ENCODE peak calls at places on chromosome 5, in four cellular contexts. One of them, this sample, is unnamed.

GRCh38 chr5:101626572-101626971 is 669.5 kb downstream of the SLCO4C1 start:
- DNase-seq in esophagus squamous epithelium: no peak
- DNase-seq in endothelial cell: no peak
- DNase-seq in stomach: no peak
- DNase-seq in this sample: no peak

GRCh38 chr5:45643051-45643450 is 53.1 kb downstream of the HCN1 start:
- DNase-seq in endothelial cell: no peak
- DNase-seq in stomach: no peak
- DNase-seq in esophagus squamous epithelium: no peak
- DNase-seq in this sample: no peak

GRCh38 chr5:129345213-129345925 is 114.7 kb upstream of the ADAMTS19 start:
- DNase-seq in endothelial cell: no peak
- DNase-seq in esophagus squamous epithelium: no peak
- DNase-seq in stomach: no peak
- DNase-seq in this sample: no peak

GRCh38 chr5:13976867-13977479 is 32.5 kb upstream of the DNAH5 start:
- DNase-seq in endothelial cell: peak
- DNase-seq in stomach: no peak
- DNase-seq in esophagus squamous epithelium: no peak
- DNase-seq in this sample: no peak

GRCh38 chr5:74192606-74193299 is 447.8 kb downstream of the ENC1 start:
- DNase-seq in esophagus squamous epithelium: no peak
- DNase-seq in endothelial cell: no peak
- DNase-seq in stomach: no peak
- DNase-seq in this sample: no peak

GRCh38 chr5:62538017-62538942 is 40.3 kb upstream of the LRRC70 start:
- DNase-seq in esophagus squamous epithelium: no peak
- DNase-seq in endothelial cell: no peak
- DNase-seq in stomach: no peak
- DNase-seq in this sample: no peak

GRCh38 chr5:11797132-11797531 is 107.1 kb downstream of the CTNND2 start:
- DNase-seq in endothelial cell: no peak
- DNase-seq in esophagus squamous epithelium: no peak
- DNase-seq in stomach: no peak
- DNase-seq in this sample: no peak

GRCh38 chr5:59999056-59999455 is 105.5 kb upstream of the PDE4D start:
- DNase-seq in esophagus squamous epithelium: no peak
- DNase-seq in stomach: no peak
- DNase-seq in endothelial cell: no peak
- DNase-seq in this sample: no peak

GRCh38 chr5:176762489-176762888 is 47.9 kb upstream of the UNC5A start:
- DNase-seq in endothelial cell: no peak
- DNase-seq in esophagus squamous epithelium: no peak
- DNase-seq in stomach: no peak
- DNase-seq in this sample: no peak

GRCh38 chr5:173012882-173013281 is 29.3 kb downstream of the ATP6V0E1 start:
- DNase-seq in esophagus squamous epithelium: no peak
- DNase-seq in endothelial cell: no peak
- DNase-seq in stomach: no peak
- DNase-seq in this sample: no peak

GRCh38 chr5:113067635-113068344 is 91.2 kb downstream of the DCP2 start:
- DNase-seq in endothelial cell: no peak
- DNase-seq in esophagus squamous epithelium: no peak
- DNase-seq in stomach: no peak
- DNase-seq in this sample: no peak

GRCh38 chr5:153654444-153654843 is 164.0 kb downstream of the GRIA1 start:
- DNase-seq in endothelial cell: no peak
- DNase-seq in esophagus squamous epithelium: no peak
- DNase-seq in stomach: no peak
- DNase-seq in this sample: no peak

GRCh38 chr5:122674412-122674811 is 100.5 kb upstream of the SNX2 start:
- DNase-seq in stomach: no peak
- DNase-seq in esophagus squamous epithelium: no peak
- DNase-seq in endothelial cell: no peak
- DNase-seq in this sample: no peak

GRCh38 chr5:123105882-123106281 is 16.8 kb downstream of the PRDM6 start:
- DNase-seq in esophagus squamous epithelium: no peak
- DNase-seq in endothelial cell: no peak
- DNase-seq in stomach: no peak
- DNase-seq in this sample: no peak

GRCh38 chr5:112473989-112474388 is 54.9 kb upstream of the EPB41L4A start:
- DNase-seq in esophagus squamous epithelium: no peak
- DNase-seq in stomach: no peak
- DNase-seq in endothelial cell: no peak
- DNase-seq in this sample: no peak

GRCh38 chr5:93915142-93915553 is 173.7 kb upstream of the POU5F2 start:
- DNase-seq in endothelial cell: no peak
- DNase-seq in stomach: no peak
- DNase-seq in esophagus squamous epithelium: no peak
- DNase-seq in this sample: no peak

GRCh38 chr5:89343666-89344065 is 460.7 kb upstream of the MEF2C start:
- DNase-seq in stomach: no peak
- DNase-seq in esophagus squamous epithelium: no peak
- DNase-seq in endothelial cell: no peak
- DNase-seq in this sample: no peak

GRCh38 chr5:147918899-147919298 is 12.6 kb upstream of the C5orf46 start:
- DNase-seq in endothelial cell: no peak
- DNase-seq in stomach: no peak
- DNase-seq in esophagus squamous epithelium: no peak
- DNase-seq in this sample: no peak

GRCh38 chr5:1202026-1202797 is 817 bp downstream of the SLC6A19 start:
- DNase-seq in stomach: no peak
- DNase-seq in esophagus squamous epithelium: no peak
- DNase-seq in endothelial cell: no peak
- DNase-seq in this sample: no peak

GRCh38 chr5:111603446-111603827 is 91.1 kb upstream of the STARD4 start:
- DNase-seq in esophagus squamous epithelium: no peak
- DNase-seq in endothelial cell: no peak
- DNase-seq in stomach: no peak
- DNase-seq in this sample: no peak

GRCh38 chr5:139738777-139739611 is 56.6 kb upstream of the PSD2 start:
- DNase-seq in esophagus squamous epithelium: no peak
- DNase-seq in stomach: peak
- DNase-seq in endothelial cell: no peak
- DNase-seq in this sample: no peak

GRCh38 chr5:57735754-57736153 is 253.1 kb upstream of the ACTBL2 start:
- DNase-seq in stomach: no peak
- DNase-seq in endothelial cell: no peak
- DNase-seq in esophagus squamous epithelium: no peak
- DNase-seq in this sample: no peak

GRCh38 chr5:141691286-141691866 is 9.3 kb upstream of the ARAP3 start:
- DNase-seq in stomach: no peak
- DNase-seq in esophagus squamous epithelium: no peak
- DNase-seq in endothelial cell: no peak
- DNase-seq in this sample: no peak

GRCh38 chr5:141694479-141694878 is 12.4 kb upstream of the ARAP3 start:
- DNase-seq in endothelial cell: no peak
- DNase-seq in stomach: no peak
- DNase-seq in esophagus squamous epithelium: no peak
- DNase-seq in this sample: no peak

GRCh38 chr5:141691867-141692532 is 10.0 kb upstream of the ARAP3 start:
- DNase-seq in esophagus squamous epithelium: no peak
- DNase-seq in stomach: peak
- DNase-seq in endothelial cell: peak
- DNase-seq in this sample: peak

GRCh38 chr5:141692919-141693848 is 11.2 kb upstream of the ARAP3 start:
- DNase-seq in stomach: no peak
- DNase-seq in endothelial cell: no peak
- DNase-seq in esophagus squamous epithelium: no peak
- DNase-seq in this sample: no peak

GRCh38 chr5:141692533-141692888 is 10.5 kb upstream of the ARAP3 start:
- DNase-seq in endothelial cell: no peak
- DNase-seq in stomach: no peak
- DNase-seq in esophagus squamous epithelium: no peak
- DNase-seq in this sample: no peak
- TF ChIP-seq CTCF in endothelial cell: no peak
- TF ChIP-seq CTCF in stomach: no peak
- TF ChIP-seq CTCF in esophagus squamous epithelium: no peak
- TF ChIP-seq CTCF in this sample: no peak

GRCh38 chr5:137923856-137924255 is 34.6 kb downstream of the PKD2L2 start:
- DNase-seq in stomach: no peak
- DNase-seq in esophagus squamous epithelium: no peak
- DNase-seq in endothelial cell: no peak
- DNase-seq in this sample: no peak
- TF ChIP-seq CTCF in stomach: no peak
- TF ChIP-seq CTCF in esophagus squamous epithelium: no peak
- TF ChIP-seq CTCF in endothelial cell: no peak
- TF ChIP-seq CTCF in this sample: no peak

DNA sequence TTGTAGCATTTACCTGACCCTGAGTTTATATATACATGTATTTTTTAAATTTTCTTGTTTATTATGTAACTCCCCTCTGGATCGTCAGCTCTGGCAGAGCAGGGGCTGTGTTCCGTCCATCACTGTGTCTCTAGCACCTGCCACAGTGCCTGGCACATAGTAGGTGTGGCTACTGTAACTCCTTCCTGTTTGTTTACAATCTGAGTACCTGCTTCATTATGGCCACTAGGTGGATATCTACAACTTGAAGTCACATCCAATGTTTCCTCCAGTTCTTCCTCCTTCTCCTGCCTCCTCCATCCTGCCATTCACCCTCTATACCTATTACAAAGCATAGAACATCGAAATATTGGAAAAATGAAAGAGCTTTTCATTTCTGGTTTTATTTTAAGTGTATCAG is 14.2 kb upstream of the PPP1R2B start:
- DNase-seq in stomach: no peak
- DNase-seq in endothelial cell: no peak
- DNase-seq in esophagus squamous epithelium: no peak
- DNase-seq in this sample: no peak
- TF ChIP-seq CTCF in stomach: no peak
- TF ChIP-seq CTCF in endothelial cell: peak
- TF ChIP-seq CTCF in esophagus squamous epithelium: no peak
- TF ChIP-seq CTCF in this sample: no peak

DNA sequence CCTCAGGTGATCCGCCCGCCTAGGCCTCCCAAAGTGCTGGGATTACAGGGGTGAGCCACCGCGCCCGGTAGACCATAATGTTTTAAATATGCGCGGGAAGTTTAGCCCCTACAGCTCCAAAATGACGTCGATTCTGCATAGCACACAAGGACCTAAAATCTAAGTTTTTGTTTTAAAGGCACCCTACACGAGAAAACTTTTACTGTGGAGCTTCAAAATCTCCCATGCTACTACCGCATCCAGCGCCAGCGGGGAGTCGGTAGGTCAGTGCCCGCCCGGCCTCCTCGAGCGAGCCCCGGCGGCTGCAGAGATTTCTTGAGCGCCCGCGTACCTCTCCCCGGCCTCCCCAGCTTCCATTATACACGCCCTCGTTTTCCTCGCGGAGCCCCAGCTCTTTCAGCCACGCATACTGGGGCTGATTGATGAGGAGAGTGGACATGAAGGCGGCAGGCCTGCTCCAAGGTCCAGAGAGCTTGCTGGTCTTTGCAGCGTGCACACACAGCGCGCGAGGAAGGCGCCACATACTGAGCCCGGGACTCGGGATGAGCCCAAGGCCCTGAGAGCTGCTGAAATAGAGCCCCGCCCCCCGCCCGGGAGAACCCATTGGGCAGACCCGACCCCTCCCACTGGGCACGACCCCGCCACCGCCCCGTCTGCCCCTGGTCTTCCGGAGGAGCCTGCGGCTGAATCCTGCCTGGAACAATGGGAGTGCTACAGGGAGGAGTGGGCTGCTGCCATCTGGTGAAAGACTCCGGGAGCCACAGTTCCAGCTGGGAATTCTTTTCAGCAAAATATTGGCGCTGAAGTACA is at the start of gene ALDH7A1:
- DNase-seq in esophagus squamous epithelium: peak
- DNase-seq in stomach: peak
- DNase-seq in endothelial cell: peak
- DNase-seq in this sample: peak
- TF ChIP-seq CTCF in esophagus squamous epithelium: peak
- TF ChIP-seq CTCF in stomach: no peak
- TF ChIP-seq CTCF in endothelial cell: no peak
- TF ChIP-seq CTCF in this sample: no peak

DNA sequence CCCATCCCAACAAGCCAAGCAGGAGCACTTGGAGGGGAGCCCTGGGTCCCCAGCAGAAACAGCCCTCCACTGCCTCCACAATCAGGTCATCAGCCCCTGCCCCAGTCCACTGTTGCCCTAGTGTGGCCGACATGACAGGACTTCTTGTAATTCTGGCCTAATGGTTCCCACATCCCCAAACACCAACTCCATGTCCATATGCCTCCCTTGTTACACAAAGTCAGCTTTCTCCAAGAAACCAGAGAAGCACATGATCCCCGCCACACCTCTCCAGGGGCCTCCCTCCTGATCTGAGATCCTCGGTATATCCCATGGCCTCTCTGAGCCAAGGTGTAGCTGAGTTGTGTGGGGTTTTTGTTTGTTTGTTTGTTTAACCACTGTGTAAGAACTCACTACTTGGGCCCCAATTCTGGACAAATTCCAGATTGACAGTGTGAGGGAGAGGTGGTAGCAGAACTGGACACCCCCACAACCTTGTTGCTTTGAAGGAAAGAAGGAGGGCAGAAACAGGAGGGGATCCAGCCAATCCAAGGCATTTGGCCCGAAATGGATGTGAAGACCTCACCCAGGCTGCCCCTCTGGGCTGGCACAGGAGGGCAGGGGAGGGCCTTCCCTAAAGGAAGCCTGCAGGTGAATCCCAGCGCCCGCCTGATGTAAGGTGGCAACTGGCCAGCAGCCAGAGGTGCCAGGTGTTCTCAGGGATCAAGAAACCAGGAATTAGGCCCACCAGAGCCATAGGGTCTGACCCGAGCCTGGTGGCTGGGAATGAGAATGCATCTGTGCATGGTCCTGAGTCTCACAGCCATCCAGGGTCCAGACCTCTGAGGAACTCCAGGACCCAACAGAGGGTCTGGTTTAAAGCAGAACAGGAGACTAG is 13.5 kb downstream of the IRF1 start:
- DNase-seq in endothelial cell: no peak
- DNase-seq in esophagus squamous epithelium: no peak
- DNase-seq in stomach: no peak
- DNase-seq in this sample: no peak
- TF ChIP-seq CTCF in endothelial cell: no peak
- TF ChIP-seq CTCF in esophagus squamous epithelium: no peak
- TF ChIP-seq CTCF in stomach: no peak
- TF ChIP-seq CTCF in this sample: no peak

GRCh38 chr5:6746244-6746643 is 33.0 kb downstream of the TENT4A start:
- DNase-seq in endothelial cell: no peak
- DNase-seq in esophagus squamous epithelium: no peak
- DNase-seq in stomach: no peak
- DNase-seq in this sample: no peak

GRCh38 chr5:6748142-6748541 is 34.9 kb downstream of the TENT4A start:
- DNase-seq in esophagus squamous epithelium: no peak
- DNase-seq in endothelial cell: no peak
- DNase-seq in stomach: no peak
- DNase-seq in this sample: no peak

GRCh38 chr5:6744841-6745705 is 31.8 kb downstream of the TENT4A start:
- DNase-seq in stomach: no peak
- DNase-seq in esophagus squamous epithelium: no peak
- DNase-seq in endothelial cell: no peak
- DNase-seq in this sample: no peak

GRCh38 chr5:6747103-6747502 is 33.9 kb downstream of the TENT4A start:
- DNase-seq in endothelial cell: no peak
- DNase-seq in esophagus squamous epithelium: no peak
- DNase-seq in stomach: no peak
- DNase-seq in this sample: no peak

GRCh38 chr5:6745706-6746217 is 32.5 kb downstream of the TENT4A start:
- DNase-seq in esophagus squamous epithelium: no peak
- DNase-seq in endothelial cell: no peak
- DNase-seq in stomach: no peak
- DNase-seq in this sample: no peak
- TF ChIP-seq CTCF in esophagus squamous epithelium: peak
- TF ChIP-seq CTCF in endothelial cell: peak
- TF ChIP-seq CTCF in stomach: peak
- TF ChIP-seq CTCF in this sample: peak

GRCh38 chr5:40318378-40318777 is 361.3 kb upstream of the PTGER4 start:
- DNase-seq in stomach: no peak
- DNase-seq in esophagus squamous epithelium: no peak
- DNase-seq in endothelial cell: no peak
- DNase-seq in this sample: no peak
- TF ChIP-seq CTCF in stomach: no peak
- TF ChIP-seq CTCF in esophagus squamous epithelium: no peak
- TF ChIP-seq CTCF in endothelial cell: no peak
- TF ChIP-seq CTCF in this sample: no peak

This sample was measured in omental fat pad.